ENCODE peak calls at places on chromosomes 11 and 22, in seven cellular contexts. J, B, D, U, P, N and X are unnamed samples.

GRCh38 chr22:32050678-32051515 is 7.8 kb downstream of the SLC5A1 start:
- DNase-seq in P (peak), N (no peak), B (no peak), D (peak), U (no peak), J (peak), X (peak)

GRCh38 chr11:62804310-62805043 is 763 bp downstream of the NXF1 start:
- DNase-seq in N (no peak), J (peak), D (no peak), P (peak), B (peak), U (no peak), X (no peak)

GRCh38 chr11:37502202-37502601 is 904.2 kb upstream of the RAG2 start:
- DNase-seq in N (no peak), B (no peak), P (no peak), D (no peak), U (no peak), J (peak), X (no peak)

GRCh38 chr11:57479925-57480324 is 19.6 kb downstream of the RTN4RL2 start:
- DNase-seq in U (no peak), B (no peak), D (peak), N (no peak), J (no peak), P (no peak), X (no peak)

GRCh38 chr11:119584193-119585037 is 144.6 kb downstream of the NECTIN1 start:
- DNase-seq in D (peak), P (peak), J (peak), B (peak), N (peak), U (peak), X (no peak)

GRCh38 chr11:4607111-4607510 is 920 bp downstream of the TRIM68 start:
- DNase-seq in P (peak), B (peak), D (no peak), U (no peak), N (no peak), J (peak), X (no peak)

GRCh38 chr11:73283316-73284035 is 11.3 kb downstream of the P2RY6 start:
- DNase-seq in U (no peak), B (no peak), J (no peak), P (no peak), D (no peak), N (no peak), X (no peak)

GRCh38 chr22:38831166-38831945 is 12.5 kb downstream of the NPTXR start:
- DNase-seq in N (no peak), U (no peak), P (peak), B (no peak), D (no peak), J (peak), X (no peak)

GRCh38 chr11:91947215-91947614 is 277.4 kb upstream of the FAT3 start:
- DNase-seq in D (no peak), P (peak), B (peak), J (peak), U (no peak), N (no peak), X (no peak)

GRCh38 chr11:45786272-45786671 is 18.7 kb upstream of the SLC35C1 start:
- DNase-seq in U (no peak), J (no peak), B (no peak), D (no peak), N (no peak), P (no peak), X (no peak)

GRCh38 chr11:132821027-132821426 is 711.3 kb downstream of the OPCML start:
- DNase-seq in P (peak), D (no peak), U (no peak), N (peak), J (peak), B (no peak), X (no peak)

GRCh38 chr11:73271936-73272679 is at the start of gene P2RY6:
- DNase-seq in D (peak), J (peak), B (no peak), N (no peak), U (no peak), P (peak), X (no peak)

GRCh38 chr22:39985383-39986045 is 9.2 kb upstream of the FAM83F start:
- DNase-seq in B (no peak), J (no peak), N (no peak), P (no peak), D (no peak), U (no peak), X (no peak)

GRCh38 chr11:10515418-10515817 is 25.6 kb downstream of the RNF141 start:
- DNase-seq in B (no peak), J (no peak), U (no peak), P (no peak), D (no peak), N (no peak), X (no peak)

GRCh38 chr22:44930711-44931035 is 79.1 kb downstream of the PHF21B start:
- DNase-seq in U (no peak), N (no peak), D (no peak), J (no peak), P (no peak), B (no peak), X (no peak)

GRCh38 chr11:70733327-70734325 is 335.3 kb downstream of the CTTN start:
- DNase-seq in U (no peak), N (no peak), D (no peak), J (no peak), B (no peak), P (no peak), X (no peak)

GRCh38 chr11:57901278-57901677 is 122.4 kb upstream of the OR9Q1 start:
- DNase-seq in J (no peak), U (no peak), N (no peak), D (no peak), B (no peak), P (no peak), X (no peak)

GRCh38 chr11:30282289-30282631 is 40.6 kb upstream of the ARL14EP start:
- DNase-seq in D (peak), J (no peak), U (no peak), N (no peak), P (no peak), B (no peak), X (no peak)

GRCh38 chr11:68142028-68142412 is 20.8 kb upstream of the CHKA start:
- DNase-seq in B (no peak), J (no peak), P (no peak), U (no peak), D (no peak), N (no peak), X (no peak)

GRCh38 chr11:37264783-37265182 is 666.7 kb upstream of the RAG2 start:
- DNase-seq in J (peak), P (no peak), D (no peak), N (no peak), B (no peak), U (no peak), X (no peak)

GRCh38 chr11:126317681-126318641 is 14.1 kb downstream of the DCPS start:
- DNase-seq in D (no peak), J (peak), P (peak), N (no peak), U (no peak), B (no peak), X (no peak)

GRCh38 chr22:20015971-20016733 is 471 bp downstream of the ARVCF start:
- DNase-seq in P (peak), N (no peak), U (peak), D (peak), B (peak), J (no peak), X (no peak)
- TF ChIP-seq EZH2 in P (no peak), N (no peak), U (peak), D (no peak), B (no peak), J (peak), X (no peak)

DNA sequence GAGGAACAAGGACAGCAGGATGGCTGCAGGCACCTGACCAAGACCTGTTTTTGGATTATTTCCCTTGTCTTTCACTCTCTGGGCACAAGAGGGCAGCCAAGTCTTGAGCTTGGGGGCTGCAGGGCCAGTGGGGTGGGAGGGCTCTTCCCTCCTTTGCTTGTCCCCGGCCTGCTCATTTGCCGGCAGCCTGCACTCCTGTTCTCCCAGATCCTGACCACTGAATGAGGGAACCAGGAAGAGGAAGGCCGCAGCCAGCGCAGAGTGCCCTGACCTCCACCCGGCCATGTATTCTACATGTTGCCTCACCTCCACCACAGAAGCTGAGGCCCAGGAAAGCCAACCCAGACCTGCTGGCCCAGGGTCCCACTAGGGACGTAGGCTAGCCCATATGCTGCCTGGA is 15.5 kb upstream of the NNMT start:
- DNase-seq in D (peak), J (peak), N (peak), B (peak), U (peak), P (peak), X (no peak)
- H3K27ac ChIP-seq in D (no peak), J (no peak), N (no peak), B (peak), U (no peak), P (peak), X (no peak)

GRCh38 chr11:118152552-118153471 is at the start of gene SCN4B:
- DNase-seq in P (peak), B (peak), J (peak), N (no peak), D (peak), U (peak), X (no peak)
- TF ChIP-seq EZH2 in P (peak), B (peak), J (peak), N (peak), D (peak), U (peak), X (no peak)

GRCh38 chr11:121448431-121448941 is 3.6 kb upstream of the SORL1 start:
- DNase-seq in B (no peak), U (no peak), N (no peak), D (no peak), J (no peak), P (no peak), X (no peak)
- H3K27ac ChIP-seq in B (no peak), U (no peak), N (no peak), D (no peak), J (no peak), P (no peak), X (no peak)

GRCh38 chr22:29480512-29481264 is 670 bp downstream of the NEFH start:
- DNase-seq in U (peak), P (peak), N (no peak), D (peak), J (peak), B (peak), X (no peak)
- TF ChIP-seq EZH2 in U (peak), P (no peak), N (peak), D (peak), J (peak), B (peak), X (peak)